ENCODE peak calls at places on chromosomes 7 and 10, in four cellular contexts. B is prostate gland, L is HFFc6, E is PC-3. W is an unnamed sample.

GRCh38 chr10:130046591-130046990 is 64.0 kb downstream of the C10orf143 start:
- DNase-seq in B (no peak), L (no peak), E (no peak), W (no peak)

GRCh38 chr7:94367940-94368339 is 26.8 kb upstream of the COL1A2 start:
- DNase-seq in B (no peak), L (peak), E (no peak), W (peak)

GRCh38 chr7:2546776-2547586 is 8.3 kb downstream of the BRAT1 start:
- DNase-seq in B (no peak), L (no peak), E (no peak), W (no peak)

GRCh38 chr7:55278321-55278720 is 86.8 kb upstream of the LANCL2 start:
- DNase-seq in B (no peak), L (no peak), E (no peak), W (no peak)

GRCh38 chr7:7484072-7484471 is 51.6 kb downstream of the COL28A1 start:
- DNase-seq in B (no peak), L (no peak), E (no peak), W (no peak)

GRCh38 chr7:19749658-19750057 is 23.8 kb downstream of the TMEM196 start:
- DNase-seq in B (no peak), L (no peak), E (peak), W (peak)

GRCh38 chr7:50356945-50357268 is 52.4 kb downstream of the IKZF1 start:
- DNase-seq in B (no peak), L (no peak), E (no peak), W (no peak)

GRCh38 chr7:55272328-55272727 is 92.8 kb upstream of the LANCL2 start:
- DNase-seq in B (no peak), L (no peak), E (no peak), W (no peak)

GRCh38 chr10:20776384-20776783 is 120.7 kb downstream of the NEBL start:
- DNase-seq in B (no peak), L (no peak), E (no peak), W (no peak)

GRCh38 chr10:48929413-48929990 is 10.1 kb downstream of the LRRC18 start:
- DNase-seq in B (no peak), L (no peak), E (no peak), W (no peak)

GRCh38 chr7:44213206-44213871 is 12.6 kb downstream of the YKT6 start:
- DNase-seq in B (no peak), L (no peak), E (no peak), W (no peak)

GRCh38 chr7:55452967-55453366 is 87.8 kb downstream of the LANCL2 start:
- DNase-seq in B (no peak), L (no peak), E (no peak), W (no peak)

GRCh38 chr7:28093617-28094232 is 86.9 kb downstream of the JAZF1 start:
- DNase-seq in B (peak), L (peak), E (peak), W (peak)

GRCh38 chr10:130924138-130924819 is 387.2 kb downstream of the TCERG1L start:
- DNase-seq in B (no peak), L (no peak), E (no peak), W (no peak)

DNA sequence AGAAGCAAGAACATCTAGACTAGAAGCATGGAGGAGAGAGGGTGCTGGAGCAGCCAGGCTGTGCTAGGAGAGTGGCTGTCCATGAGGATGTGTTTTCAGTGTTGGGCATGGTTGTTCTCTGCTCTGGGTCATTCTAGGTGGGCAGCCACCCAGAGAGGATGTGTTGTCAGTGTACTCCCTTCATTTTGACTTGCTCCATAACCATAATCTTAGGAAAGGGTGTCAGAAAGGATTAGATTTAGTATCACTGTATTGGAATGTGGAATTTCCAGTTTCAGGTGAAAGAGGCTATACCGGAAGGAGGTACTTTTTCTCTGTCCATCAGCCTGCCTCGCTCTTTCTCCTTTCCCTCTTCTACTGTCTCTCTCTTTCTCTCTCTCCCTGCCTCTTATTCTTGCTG is 474.5 kb upstream of the PODXL start:
- DNase-seq in B (no peak), L (no peak), E (peak), W (no peak)
- TF ChIP-seq CTCF in B (no peak), L (no peak), E (no peak), W (no peak)

GRCh38 chr10:13348216-13349017 is at the start of gene SEPHS1:
- DNase-seq in B (peak), L (peak), E (peak), W (peak)
- TF ChIP-seq CTCF in B (no peak), L (peak), E (no peak), W (no peak)

GRCh38 chr7:66119502-66119901 is 4.9 kb downstream of the CRCP start:
- DNase-seq in B (no peak), L (no peak), E (no peak), W (no peak)

GRCh38 chr7:66118603-66119002 is 4.0 kb downstream of the CRCP start:
- DNase-seq in B (no peak), L (no peak), E (peak), W (no peak)

GRCh38 chr7:66110861-66111260 is 3.8 kb upstream of the CRCP start:
- DNase-seq in B (no peak), L (peak), E (peak), W (peak)

DNA sequence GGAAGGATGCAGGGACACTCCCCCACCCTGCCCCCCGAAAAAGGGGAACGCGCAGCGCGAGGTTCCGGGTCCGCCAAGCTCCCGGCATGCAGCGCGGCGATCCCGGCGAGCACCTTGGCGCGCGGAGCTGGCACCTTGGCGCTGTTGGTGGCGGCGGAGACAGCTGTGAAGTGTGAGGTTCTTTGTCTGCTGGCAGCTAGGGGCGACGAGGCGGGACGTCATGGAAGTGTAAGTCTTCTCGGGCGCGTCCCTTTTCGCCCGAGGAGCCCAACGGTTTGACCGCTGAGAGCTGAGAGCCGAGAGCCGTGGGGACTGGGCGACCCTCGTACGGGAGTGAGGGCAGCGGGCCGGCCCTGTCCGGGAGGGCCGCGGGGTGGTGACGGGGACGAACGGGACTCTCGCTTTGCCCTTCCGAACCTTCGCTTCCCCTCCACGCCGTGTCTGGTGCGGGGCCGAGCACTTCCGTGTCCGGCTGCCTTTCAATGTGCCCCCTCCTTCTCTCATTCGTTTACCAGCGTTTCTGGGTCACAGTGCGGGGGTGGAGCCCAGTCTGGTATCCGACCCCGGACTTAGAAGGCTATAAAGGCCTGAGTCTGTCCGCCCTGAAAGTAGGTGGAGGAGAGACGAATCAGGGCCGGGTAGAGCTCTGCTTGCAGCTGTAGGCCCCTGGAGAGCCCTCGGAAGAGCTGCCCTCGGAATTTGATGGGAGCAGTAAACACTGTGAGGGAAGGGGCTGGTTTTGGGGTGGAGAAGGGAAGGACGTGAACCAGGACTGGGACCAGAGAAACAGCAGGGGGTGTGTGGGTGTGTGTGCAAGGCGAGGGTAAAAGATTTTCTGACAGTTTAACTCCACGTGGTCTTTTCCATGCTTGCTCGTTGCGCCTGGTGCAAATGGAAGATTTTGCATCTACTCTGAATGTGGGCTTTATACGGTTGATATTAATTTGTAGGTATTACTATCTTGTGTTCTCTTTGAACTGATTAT is at the start of gene CRCP:
- DNase-seq in B (peak), L (peak), E (peak), W (peak)
- TF ChIP-seq CTCF in B (no peak), L (peak), E (peak), W (peak)

GRCh38 chr10:93773705-93774104 is 16.0 kb downstream of the LGI1 start:
- DNase-seq in B (no peak), L (no peak), E (no peak), W (no peak)
- TF ChIP-seq CTCF in B (no peak), L (no peak), E (no peak), W (no peak)

DNA sequence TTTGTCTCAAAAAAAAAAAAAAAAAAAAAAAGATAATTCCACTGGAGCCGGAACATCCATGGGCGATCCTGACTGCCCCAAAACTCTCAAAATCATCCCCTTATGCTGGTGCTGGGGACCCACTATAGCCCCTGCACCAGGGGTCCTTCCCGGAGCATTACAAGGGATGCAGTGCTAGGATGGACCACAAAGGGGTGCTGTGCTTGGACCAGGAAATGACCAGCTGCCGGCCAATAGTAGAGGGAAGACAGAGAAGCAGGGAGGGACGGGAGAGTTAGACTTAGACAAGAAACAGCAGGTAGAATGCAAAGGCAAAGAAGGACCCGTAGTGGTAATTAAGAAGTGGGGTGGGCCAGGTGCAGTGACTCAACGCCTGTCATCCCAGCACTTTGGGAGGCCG is 40.5 kb downstream of the RCC1L start:
- DNase-seq in B (no peak), L (no peak), E (no peak), W (no peak)
- TF ChIP-seq CTCF in B (no peak), L (peak), E (no peak), W (peak)

DNA sequence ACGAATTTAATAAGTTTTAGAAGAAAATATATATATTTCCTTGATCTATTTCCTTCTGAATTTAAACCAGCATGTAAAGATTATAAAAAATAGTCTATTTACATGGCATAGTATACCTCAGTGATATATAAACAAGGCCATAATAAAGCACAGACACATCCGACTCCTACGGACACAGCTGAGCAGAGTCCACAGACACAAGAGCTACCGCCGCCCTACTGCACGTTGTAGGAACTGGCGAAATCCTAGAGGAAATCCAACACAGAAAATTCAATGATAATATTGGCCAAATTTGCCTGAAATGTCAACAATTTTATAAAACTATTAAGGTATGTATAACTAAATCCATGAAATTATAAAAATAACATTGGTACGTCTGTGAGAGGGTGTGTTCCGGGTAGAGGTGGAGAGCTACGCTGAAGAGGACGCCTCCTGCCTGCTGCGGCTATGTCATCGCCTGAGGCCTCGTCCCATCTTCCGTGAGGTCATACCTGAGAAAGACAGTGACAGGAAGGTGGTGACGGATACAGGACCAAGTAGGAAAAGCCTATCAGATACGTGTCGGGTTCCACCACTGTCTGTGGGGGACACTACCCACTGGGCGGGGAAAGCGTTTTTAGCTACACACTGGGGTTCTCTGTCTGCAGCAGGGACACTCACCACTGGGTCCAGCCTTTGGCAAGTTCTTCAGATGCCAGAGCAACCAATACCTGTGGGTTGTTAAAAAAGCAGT is 29.3 kb upstream of the NCAPG2 start:
- DNase-seq in B (no peak), L (no peak), E (no peak), W (no peak)
- TF ChIP-seq CTCF in B (no peak), L (peak), E (peak), W (no peak)

DNA sequence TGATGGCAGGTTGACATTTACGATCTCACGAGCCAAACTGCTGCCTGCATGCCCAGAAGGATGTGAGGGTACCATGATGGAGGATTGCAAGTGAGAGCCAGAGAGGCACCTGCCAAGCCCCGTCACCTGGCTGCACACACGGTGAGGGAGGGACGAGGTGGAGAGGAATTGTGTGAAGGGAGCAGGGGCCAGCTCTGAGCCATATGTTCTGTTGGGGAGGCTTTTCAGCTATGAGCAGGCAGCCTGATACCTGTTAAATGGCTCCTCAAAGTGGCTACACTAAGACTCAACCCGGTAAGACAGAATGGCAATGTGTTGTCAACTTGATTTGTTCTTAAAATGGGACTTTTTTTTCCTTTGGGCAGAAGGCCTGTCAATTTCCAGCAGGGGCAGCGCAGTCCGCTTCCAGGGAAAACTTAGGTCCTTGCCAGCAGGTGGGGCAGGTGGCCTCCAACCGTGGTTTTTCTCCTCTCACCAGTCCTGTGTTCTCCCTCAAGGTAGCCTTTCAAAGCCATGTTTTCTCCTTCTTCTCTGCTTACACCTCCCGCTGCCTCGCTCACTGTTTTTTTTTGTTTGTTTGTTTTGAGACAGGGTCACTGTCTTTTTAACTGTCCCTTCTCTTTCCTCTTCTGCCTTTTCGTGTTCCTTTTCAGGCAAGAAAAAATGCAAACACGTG is 57.7 kb upstream of the ZNRF2 start:
- DNase-seq in B (no peak), L (no peak), E (peak), W (no peak)
- TF ChIP-seq CTCF in B (no peak), L (peak), E (peak), W (peak)

GRCh38 chr10:80444124-80444523 is 10.0 kb upstream of the TSPAN14 start:
- DNase-seq in B (no peak), L (no peak), E (no peak), W (no peak)

GRCh38 chr10:80441831-80442230 is 12.3 kb upstream of the TSPAN14 start:
- DNase-seq in B (no peak), L (no peak), E (no peak), W (no peak)

GRCh38 chr10:80444646-80445319 is 9.3 kb upstream of the TSPAN14 start:
- DNase-seq in B (peak), L (peak), E (no peak), W (peak)

GRCh38 chr10:80442879-80443278 is 11.2 kb upstream of the TSPAN14 start:
- DNase-seq in B (no peak), L (peak), E (no peak), W (no peak)

DNA sequence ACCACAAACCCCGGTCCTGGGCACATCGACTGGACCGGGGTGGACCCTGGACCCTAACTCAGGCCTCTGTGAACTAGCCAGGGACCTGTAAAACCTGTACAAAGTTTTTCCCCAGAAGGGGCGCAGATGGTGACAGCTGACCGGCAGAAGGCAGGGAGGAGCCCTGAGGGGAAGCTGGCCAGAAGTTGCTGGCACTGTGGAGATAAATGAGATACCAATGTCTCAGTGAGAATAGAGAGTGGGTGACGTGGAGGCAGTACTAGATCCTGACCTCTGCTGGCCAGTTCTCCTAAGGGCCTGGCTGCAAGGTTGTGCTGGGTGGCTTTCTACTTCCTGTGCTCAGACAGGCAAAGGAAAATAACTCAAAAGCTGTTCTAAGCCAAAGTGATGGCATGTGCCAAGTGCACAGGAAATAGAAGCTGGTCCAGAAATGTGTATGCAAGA is 10.6 kb upstream of the TSPAN14 start:
- DNase-seq in B (peak), L (peak), E (no peak), W (peak)
- TF ChIP-seq CTCF in B (no peak), L (peak), E (no peak), W (peak)

GRCh38 chr10:100562806-100563293 is 27.1 kb downstream of the HIF1AN start:
- DNase-seq in B (no peak), L (peak), E (no peak), W (peak)
- TF ChIP-seq CTCF in B (no peak), L (peak), E (peak), W (peak)

DNA sequence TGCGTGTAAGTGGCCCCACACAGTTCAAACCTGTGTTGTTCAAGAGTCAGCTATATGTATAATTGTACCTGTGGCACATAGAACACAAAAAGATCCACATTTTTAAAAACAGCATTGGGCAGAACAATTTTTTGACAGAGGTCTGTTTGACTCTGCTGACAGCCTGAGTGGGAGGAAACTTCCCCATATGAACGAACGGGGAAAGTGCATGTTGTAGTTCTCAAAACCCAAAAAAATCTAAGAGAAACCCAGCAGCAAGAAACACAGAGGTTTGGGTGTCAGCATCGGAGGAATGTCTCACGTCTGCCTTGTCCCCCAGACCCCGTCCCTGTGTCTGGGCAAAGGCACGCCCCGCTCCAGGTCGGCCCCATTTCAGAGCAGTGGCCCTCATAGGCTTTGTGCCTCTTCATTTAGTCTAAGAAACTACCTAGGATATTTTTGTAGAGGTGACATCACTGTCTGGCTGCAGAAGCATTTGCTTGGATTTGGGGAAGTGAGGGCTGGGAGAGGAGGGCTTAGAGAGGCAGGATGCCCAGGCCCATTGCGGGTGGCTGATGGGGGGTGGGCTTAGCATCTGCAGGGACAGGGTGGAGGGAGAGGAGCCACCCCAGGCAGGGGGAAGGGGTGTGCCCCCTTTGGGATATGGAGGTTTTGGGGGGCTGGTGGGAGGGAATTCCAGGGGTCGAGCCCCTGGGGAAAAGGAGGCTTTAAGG is 11.0 kb downstream of the CUX1 start:
- DNase-seq in B (no peak), L (no peak), E (no peak), W (no peak)
- TF ChIP-seq CTCF in B (no peak), L (no peak), E (no peak), W (no peak)